ENCODE peak calls at places on chromosome 10, in five cellular contexts. One of them, this sample, is unnamed.

GRCh38 chr10:20596911-20597310 is 300.2 kb downstream of the NEBL start:
- DNase-seq in hepatocyte: no peak
- DNase-seq in spleen: no peak
- DNase-seq in left kidney: peak; percentile 40
- DNase-seq in activated naive CD4-positive, alpha-beta T cell treated with anti-CD3 and anti-CD28 coated beads, Interleukin-2, amount 10 ng/mL, durations not matched to agents 7 days and 5 days: no peak
- DNase-seq in this sample: no peak

GRCh38 chr10:69961864-69962745 is 90.5 kb upstream of the MACROH2A2 start:
- DNase-seq in left kidney: no peak
- DNase-seq in activated naive CD4-positive, alpha-beta T cell treated with anti-CD3 and anti-CD28 coated beads, Interleukin-2, amount 10 ng/mL, durations not matched to agents 7 days and 5 days: no peak
- DNase-seq in spleen: no peak
- DNase-seq in hepatocyte: no peak
- DNase-seq in this sample: no peak

GRCh38 chr10:79001082-79001885 is 67.5 kb upstream of the ZMIZ1 start:
- DNase-seq in spleen: no peak
- DNase-seq in activated naive CD4-positive, alpha-beta T cell treated with anti-CD3 and anti-CD28 coated beads, Interleukin-2, amount 10 ng/mL, durations not matched to agents 7 days and 5 days: no peak
- DNase-seq in left kidney: no peak
- DNase-seq in hepatocyte: no peak
- DNase-seq in this sample: no peak

GRCh38 chr10:46096909-46097575 is 51.0 kb upstream of the MSMB start:
- DNase-seq in spleen: peak; percentile 78
- DNase-seq in hepatocyte: no peak
- DNase-seq in left kidney: peak; percentile 25
- DNase-seq in activated naive CD4-positive, alpha-beta T cell treated with anti-CD3 and anti-CD28 coated beads, Interleukin-2, amount 10 ng/mL, durations not matched to agents 7 days and 5 days: peak; percentile 50
- DNase-seq in this sample: no peak

GRCh38 chr10:43666551-43666950 is 17.9 kb upstream of the ZNF32 start:
- DNase-seq in left kidney: no peak
- DNase-seq in spleen: no peak
- DNase-seq in activated naive CD4-positive, alpha-beta T cell treated with anti-CD3 and anti-CD28 coated beads, Interleukin-2, amount 10 ng/mL, durations not matched to agents 7 days and 5 days: no peak
- DNase-seq in hepatocyte: no peak
- DNase-seq in this sample: no peak

GRCh38 chr10:80443531-80443974 is 10.6 kb upstream of the TSPAN14 start:
- DNase-seq in activated naive CD4-positive, alpha-beta T cell treated with anti-CD3 and anti-CD28 coated beads, Interleukin-2, amount 10 ng/mL, durations not matched to agents 7 days and 5 days: peak; percentile 60
- DNase-seq in left kidney: no peak
- DNase-seq in spleen: no peak
- DNase-seq in hepatocyte: no peak
- DNase-seq in this sample: no peak

GRCh38 chr10:64041185-64041988 is 520.2 kb downstream of the REEP3 start:
- DNase-seq in hepatocyte: peak; percentile 83
- DNase-seq in spleen: peak; percentile 89
- DNase-seq in left kidney: peak; percentile 91
- DNase-seq in activated naive CD4-positive, alpha-beta T cell treated with anti-CD3 and anti-CD28 coated beads, Interleukin-2, amount 10 ng/mL, durations not matched to agents 7 days and 5 days: peak; percentile 88
- DNase-seq in this sample: peak; percentile 84

GRCh38 chr10:1944487-1944886 is 207.2 kb upstream of the ADARB2 start:
- DNase-seq in hepatocyte: no peak
- DNase-seq in activated naive CD4-positive, alpha-beta T cell treated with anti-CD3 and anti-CD28 coated beads, Interleukin-2, amount 10 ng/mL, durations not matched to agents 7 days and 5 days: no peak
- DNase-seq in left kidney: no peak
- DNase-seq in spleen: no peak
- DNase-seq in this sample: no peak

GRCh38 chr10:13349776-13350274 is 1.7 kb upstream of the SEPHS1 start:
- DNase-seq in left kidney: peak; percentile 88
- DNase-seq in spleen: peak; percentile 85
- DNase-seq in activated naive CD4-positive, alpha-beta T cell treated with anti-CD3 and anti-CD28 coated beads, Interleukin-2, amount 10 ng/mL, durations not matched to agents 7 days and 5 days: peak; percentile 58
- DNase-seq in hepatocyte: peak; percentile 81
- DNase-seq in this sample: peak; percentile 62

GRCh38 chr10:95297402-95297801 is 6.6 kb upstream of the PDLIM1 start:
- DNase-seq in activated naive CD4-positive, alpha-beta T cell treated with anti-CD3 and anti-CD28 coated beads, Interleukin-2, amount 10 ng/mL, durations not matched to agents 7 days and 5 days: no peak
- DNase-seq in left kidney: no peak
- DNase-seq in hepatocyte: no peak
- DNase-seq in spleen: no peak
- DNase-seq in this sample: no peak

GRCh38 chr10:98404571-98405396 is 10.2 kb downstream of the PYROXD2 start:
- DNase-seq in left kidney: peak; percentile 33
- DNase-seq in activated naive CD4-positive, alpha-beta T cell treated with anti-CD3 and anti-CD28 coated beads, Interleukin-2, amount 10 ng/mL, durations not matched to agents 7 days and 5 days: no peak
- DNase-seq in hepatocyte: no peak
- DNase-seq in spleen: no peak
- DNase-seq in this sample: no peak

GRCh38 chr10:92993671-92994304 is 66.8 kb upstream of the CYP26C1 start:
- DNase-seq in hepatocyte: no peak
- DNase-seq in left kidney: peak; percentile 2
- DNase-seq in activated naive CD4-positive, alpha-beta T cell treated with anti-CD3 and anti-CD28 coated beads, Interleukin-2, amount 10 ng/mL, durations not matched to agents 7 days and 5 days: no peak
- DNase-seq in spleen: no peak
- DNase-seq in this sample: no peak

GRCh38 chr10:111357859-111358258 is 281.0 kb downstream of the ADRA2A start:
- DNase-seq in activated naive CD4-positive, alpha-beta T cell treated with anti-CD3 and anti-CD28 coated beads, Interleukin-2, amount 10 ng/mL, durations not matched to agents 7 days and 5 days: no peak
- DNase-seq in left kidney: no peak
- DNase-seq in hepatocyte: no peak
- DNase-seq in spleen: no peak
- DNase-seq in this sample: no peak

GRCh38 chr10:104337527-104337984 is 709 bp downstream of the ITPRIP start:
- DNase-seq in left kidney: peak; percentile 85
- DNase-seq in spleen: peak; percentile 89
- DNase-seq in activated naive CD4-positive, alpha-beta T cell treated with anti-CD3 and anti-CD28 coated beads, Interleukin-2, amount 10 ng/mL, durations not matched to agents 7 days and 5 days: peak; percentile 44
- DNase-seq in hepatocyte: no peak
- DNase-seq in this sample: peak; percentile 56

GRCh38 chr10:48633381-48634197 is 28.7 kb upstream of the ARHGAP22 start:
- DNase-seq in activated naive CD4-positive, alpha-beta T cell treated with anti-CD3 and anti-CD28 coated beads, Interleukin-2, amount 10 ng/mL, durations not matched to agents 7 days and 5 days: no peak
- DNase-seq in hepatocyte: no peak
- DNase-seq in left kidney: no peak
- DNase-seq in spleen: no peak
- DNase-seq in this sample: no peak

GRCh38 chr10:118471863-118472262 is 123.6 kb downstream of the PRLHR start:
- DNase-seq in spleen: no peak
- DNase-seq in hepatocyte: no peak
- DNase-seq in activated naive CD4-positive, alpha-beta T cell treated with anti-CD3 and anti-CD28 coated beads, Interleukin-2, amount 10 ng/mL, durations not matched to agents 7 days and 5 days: no peak
- DNase-seq in left kidney: no peak
- DNase-seq in this sample: no peak

GRCh38 chr10:73044378-73045285 is 52.0 kb downstream of the P4HA1 start:
- DNase-seq in spleen: no peak
- DNase-seq in hepatocyte: no peak
- DNase-seq in left kidney: peak; percentile 26
- DNase-seq in activated naive CD4-positive, alpha-beta T cell treated with anti-CD3 and anti-CD28 coated beads, Interleukin-2, amount 10 ng/mL, durations not matched to agents 7 days and 5 days: no peak
- DNase-seq in this sample: no peak

GRCh38 chr10:77969029-77969635 is 42.6 kb upstream of the DLG5 start:
- DNase-seq in spleen: no peak
- DNase-seq in left kidney: no peak
- DNase-seq in hepatocyte: no peak
- DNase-seq in activated naive CD4-positive, alpha-beta T cell treated with anti-CD3 and anti-CD28 coated beads, Interleukin-2, amount 10 ng/mL, durations not matched to agents 7 days and 5 days: no peak
- DNase-seq in this sample: no peak

GRCh38 chr10:114239117-114239993 is at the start of gene VWA2:
- DNase-seq in spleen: peak; percentile 82
- DNase-seq in left kidney: peak; percentile 74
- DNase-seq in activated naive CD4-positive, alpha-beta T cell treated with anti-CD3 and anti-CD28 coated beads, Interleukin-2, amount 10 ng/mL, durations not matched to agents 7 days and 5 days: peak; percentile 23
- DNase-seq in hepatocyte: peak; percentile 80
- DNase-seq in this sample: peak; percentile 62

GRCh38 chr10:88598060-88598459 is 11.5 kb downstream of the LIPJ start:
- DNase-seq in left kidney: no peak
- DNase-seq in spleen: no peak
- DNase-seq in activated naive CD4-positive, alpha-beta T cell treated with anti-CD3 and anti-CD28 coated beads, Interleukin-2, amount 10 ng/mL, durations not matched to agents 7 days and 5 days: no peak
- DNase-seq in hepatocyte: no peak
- DNase-seq in this sample: no peak

GRCh38 chr10:65550761-65551160 is 1375.1 kb upstream of the LRRTM3 start:
- DNase-seq in left kidney: no peak
- DNase-seq in hepatocyte: no peak
- DNase-seq in activated naive CD4-positive, alpha-beta T cell treated with anti-CD3 and anti-CD28 coated beads, Interleukin-2, amount 10 ng/mL, durations not matched to agents 7 days and 5 days: no peak
- DNase-seq in spleen: no peak
- DNase-seq in this sample: no peak

GRCh38 chr10:112314822-112315474 is 31.7 kb downstream of the TECTB start:
- DNase-seq in left kidney: peak; percentile 87
- DNase-seq in spleen: peak; percentile 88
- DNase-seq in activated naive CD4-positive, alpha-beta T cell treated with anti-CD3 and anti-CD28 coated beads, Interleukin-2, amount 10 ng/mL, durations not matched to agents 7 days and 5 days: peak; percentile 84
- DNase-seq in hepatocyte: peak; percentile 91
- DNase-seq in this sample: peak; percentile 83

This sample was measured in Caco-2.